ENCODE peak calls at places on chromosome 3, in six cellular contexts. H is neural crest cell, Q is nephron progenitor cell, O is psoas muscle, W is astrocyte, J is esophagus squamous epithelium. B is an unnamed sample.

GRCh38 chr3:135100349-135100741 is 305.3 kb downstream of the EPHB1 start:
- DNase-seq in H (no peak), Q (no peak), O (no peak), W (no peak), J (no peak), B (no peak)

GRCh38 chr3:33139996-33140395 is 26.2 kb downstream of the CRTAP start:
- DNase-seq in H (no peak), Q (no peak), O (no peak), W (peak), J (no peak), B (no peak)

GRCh38 chr3:145557405-145557804 is 603.6 kb downstream of the PLOD2 start:
- DNase-seq in H (no peak), Q (no peak), O (no peak), W (peak), J (no peak), B (no peak)

GRCh38 chr3:8386221-8386620 is 115.4 kb upstream of the LMCD1 start:
- DNase-seq in H (no peak), Q (no peak), O (no peak), W (no peak), J (no peak), B (no peak)

GRCh38 chr3:27368831-27369607 is at the start of gene NEK10:
- DNase-seq in H (peak), Q (peak), O (peak), W (peak), J (peak), B (peak)

GRCh38 chr3:124256599-124256998 is 264.7 kb upstream of the ROPN1 start:
- DNase-seq in H (no peak), Q (no peak), O (no peak), W (no peak), J (no peak), B (no peak)

GRCh38 chr3:133996251-133996661 is 33.5 kb downstream of the SLCO2A1 start:
- DNase-seq in H (no peak), Q (peak), O (no peak), W (no peak), J (no peak), B (no peak)

GRCh38 chr3:10703875-10704274 is 112.2 kb upstream of the SLC6A11 start:
- DNase-seq in H (no peak), Q (peak), O (no peak), W (peak), J (no peak), B (no peak)

GRCh38 chr3:129226374-129226773 is 23.0 kb upstream of the COPG1 start:
- DNase-seq in H (no peak), Q (no peak), O (peak), W (peak), J (no peak), B (no peak)

GRCh38 chr3:132637590-132637989 is 22.0 kb downstream of the ACAD11 start:
- DNase-seq in H (no peak), Q (no peak), O (no peak), W (peak), J (no peak), B (no peak)

GRCh38 chr3:132593950-132594328 is 3.1 kb upstream of the ACKR4 start:
- DNase-seq in H (no peak), Q (no peak), O (no peak), W (peak), J (no peak), B (no peak)

GRCh38 chr3:138362536-138362935 is 14.2 kb downstream of the MRAS start:
- DNase-seq in H (no peak), Q (no peak), O (no peak), W (no peak), J (no peak), B (no peak)

GRCh38 chr3:132161608-132162007 is 126.8 kb upstream of the CPNE4 start:
- DNase-seq in H (no peak), Q (no peak), O (no peak), W (no peak), J (no peak), B (no peak)

GRCh38 chr3:15165061-15165460 is 41.0 kb upstream of the CAPN7 start:
- DNase-seq in H (no peak), Q (no peak), O (no peak), W (no peak), J (no peak), B (no peak)

GRCh38 chr3:192408007-192408655 is 319.2 kb downstream of the FGF12 start:
- DNase-seq in H (peak), Q (peak), O (peak), W (peak), J (no peak), B (no peak)

GRCh38 chr3:39118931-39119660 is 11.6 kb downstream of the TTC21A start:
- DNase-seq in H (no peak), Q (no peak), O (no peak), W (no peak), J (no peak), B (no peak)

GRCh38 chr3:46561951-46562350 is 4.2 kb downstream of the LRRC2 start:
- DNase-seq in H (no peak), Q (no peak), O (no peak), W (no peak), J (no peak), B (no peak)

GRCh38 chr3:133835961-133836360 is 30.3 kb downstream of the SRPRB start:
- DNase-seq in H (no peak), Q (no peak), O (no peak), W (no peak), J (no peak), B (no peak)

GRCh38 chr3:81485444-81485865 is 276.0 kb downstream of the GBE1 start:
- DNase-seq in H (no peak), Q (no peak), O (no peak), W (peak), J (no peak), B (no peak)

GRCh38 chr3:8110966-8111798 is 390.4 kb upstream of the LMCD1 start:
- DNase-seq in H (peak), Q (peak), O (no peak), W (peak), J (peak), B (no peak)

GRCh38 chr3:188358787-188359493 is 205.0 kb downstream of the LPP start:
- DNase-seq in H (no peak), Q (no peak), O (no peak), W (no peak), J (no peak), B (no peak)

GRCh38 chr3:16484216-16484615 is 29.3 kb downstream of the RFTN1 start:
- DNase-seq in H (no peak), Q (no peak), O (no peak), W (peak), J (no peak), B (no peak)

GRCh38 chr3:29721789-29722188 is 440.9 kb downstream of the RBMS3 start:
- DNase-seq in H (no peak), Q (no peak), O (no peak), W (no peak), J (no peak), B (no peak)

DNA sequence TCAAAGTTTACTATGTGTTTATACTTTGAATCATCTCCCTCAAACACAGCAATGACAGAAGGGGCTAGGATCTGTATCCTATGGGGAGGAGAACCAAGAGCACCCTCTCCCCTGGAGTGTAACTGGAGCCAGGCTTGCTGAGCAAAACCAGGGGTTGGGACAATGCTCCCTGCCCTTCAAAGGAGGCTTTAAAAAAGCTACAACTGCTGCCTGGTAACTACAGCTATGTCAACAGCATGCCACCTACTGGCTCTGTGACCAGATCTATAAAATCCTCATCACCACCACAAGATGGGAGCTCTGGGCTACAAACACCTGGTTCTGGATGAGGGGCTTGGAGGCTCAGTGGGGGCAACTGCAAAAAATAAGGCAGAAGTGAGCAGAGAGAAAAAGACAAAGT is 61.9 kb downstream of the ANO10 start:
- DNase-seq in H (no peak), Q (no peak), O (no peak), W (no peak), J (no peak), B (no peak)
- TF ChIP-seq CTCF in H (no peak), Q (no peak), O (no peak), W (no peak), J (no peak), B (no peak)

GRCh38 chr3:48765376-48765775 is 48.4 kb upstream of the IP6K2 start:
- DNase-seq in H (no peak), Q (no peak), O (no peak), W (no peak), J (no peak), B (no peak)
- TF ChIP-seq CTCF in H (peak), Q (no peak), O (no peak), W (no peak), J (no peak), B (no peak)

DNA sequence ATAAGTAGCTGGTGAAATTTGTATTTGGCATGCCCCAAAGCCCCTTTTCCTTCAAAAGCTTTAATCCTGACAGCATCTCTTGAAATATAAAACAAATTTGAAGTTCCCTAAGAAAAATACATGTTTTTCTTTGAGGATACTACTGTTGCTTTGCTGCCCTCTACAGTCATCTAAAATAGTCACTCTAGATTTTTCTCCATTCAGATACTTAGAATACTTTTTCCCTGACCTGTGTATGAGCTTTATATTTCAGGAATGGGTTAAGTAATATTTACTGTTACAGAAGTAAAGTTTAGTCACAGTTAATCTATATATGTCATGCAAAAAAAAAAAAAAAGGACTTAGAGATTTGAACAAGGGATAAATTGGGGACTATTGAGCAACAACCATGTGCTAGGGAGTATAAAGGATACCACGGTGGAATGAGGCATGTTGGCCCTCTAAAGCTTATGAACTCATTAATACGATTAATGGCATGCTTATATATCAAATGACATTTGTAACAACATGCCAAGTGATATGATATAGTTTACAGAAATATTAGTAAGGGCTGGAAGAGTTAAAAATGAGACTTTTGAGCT is 8.8 kb downstream of the NECTIN3 start:
- DNase-seq in H (no peak), Q (no peak), O (no peak), W (peak), J (no peak), B (no peak)
- TF ChIP-seq CTCF in H (peak), Q (peak), O (peak), W (peak), J (no peak), B (no peak)

GRCh38 chr3:36697397-36698001 is 66.9 kb downstream of the DCLK3 start:
- DNase-seq in H (no peak), Q (peak), O (no peak), W (no peak), J (no peak), B (no peak)
- TF ChIP-seq CTCF in H (no peak), Q (no peak), O (no peak), W (no peak), J (no peak), B (no peak)

B was measured in activated B cell treated with CpG ODN at 0.5 μM for 24 hours.